ENCODE peak calls at places on chromosomes 11 and 22, in five cellular contexts. One of them, this sample, is unnamed. For H3K4me1, the result is how much of the 10 kb centered on the place peaks cover.

GRCh38 chr11:114302663-114303062 is 6.5 kb downstream of the NNMT start:
- DNase-seq in HCT116: no peak
- DNase-seq in H1: no peak
- DNase-seq in K562: no peak
- DNase-seq in SK-N-SH: no peak
- DNase-seq in this sample: no peak

GRCh38 chr11:134261626-134262488 is 8.5 kb downstream of the ACAD8 start:
- DNase-seq in HCT116: peak
- DNase-seq in H1: peak
- DNase-seq in K562: peak
- DNase-seq in SK-N-SH: peak
- DNase-seq in this sample: no peak

GRCh38 chr11:76096552-76096951 is 109.8 kb downstream of the WNT11 start:
- DNase-seq in HCT116: no peak
- DNase-seq in H1: no peak
- DNase-seq in K562: no peak
- DNase-seq in SK-N-SH: no peak
- DNase-seq in this sample: no peak

GRCh38 chr11:10310301-10310841 is 5.5 kb downstream of the ADM start:
- DNase-seq in HCT116: no peak
- DNase-seq in H1: no peak
- DNase-seq in K562: no peak
- DNase-seq in SK-N-SH: no peak
- DNase-seq in this sample: no peak

GRCh38 chr11:47051217-47051616 is 114.7 kb downstream of the CSTPP1 start:
- DNase-seq in HCT116: no peak
- DNase-seq in H1: no peak
- DNase-seq in K562: no peak
- DNase-seq in SK-N-SH: no peak
- DNase-seq in this sample: no peak

GRCh38 chr11:9745411-9746211 is 81.7 kb downstream of the SWAP70 start:
- DNase-seq in HCT116: no peak
- DNase-seq in H1: no peak
- DNase-seq in K562: no peak
- DNase-seq in SK-N-SH: no peak
- DNase-seq in this sample: no peak

GRCh38 chr11:43376594-43376993 is 17.9 kb downstream of the TTC17 start:
- DNase-seq in HCT116: no peak
- DNase-seq in H1: no peak
- DNase-seq in K562: no peak
- DNase-seq in SK-N-SH: no peak
- DNase-seq in this sample: no peak

GRCh38 chr22:18024276-18024939 is at the start of gene MICAL3:
- DNase-seq in HCT116: peak
- DNase-seq in H1: peak
- DNase-seq in K562: peak
- DNase-seq in SK-N-SH: peak
- DNase-seq in this sample: no peak

GRCh38 chr11:58061813-58062212 is 31.1 kb downstream of the OR6Q1 start:
- DNase-seq in HCT116: no peak
- DNase-seq in H1: no peak
- DNase-seq in K562: no peak
- DNase-seq in SK-N-SH: no peak
- DNase-seq in this sample: no peak

GRCh38 chr22:46001046-46001425 is 24.1 kb upstream of the WNT7B start:
- DNase-seq in HCT116: no peak
- DNase-seq in H1: no peak
- DNase-seq in K562: no peak
- DNase-seq in SK-N-SH: no peak
- DNase-seq in this sample: no peak

GRCh38 chr11:44564198-44564597 is 1.3 kb upstream of the CD82 start:
- DNase-seq in HCT116: no peak
- DNase-seq in H1: no peak
- DNase-seq in K562: no peak
- DNase-seq in SK-N-SH: no peak
- DNase-seq in this sample: no peak

GRCh38 chr11:62770778-62771143 is 435 bp upstream of the TAF6L start:
- DNase-seq in HCT116: no peak
- DNase-seq in H1: peak
- DNase-seq in K562: peak
- DNase-seq in SK-N-SH: peak
- DNase-seq in this sample: no peak

DNA sequence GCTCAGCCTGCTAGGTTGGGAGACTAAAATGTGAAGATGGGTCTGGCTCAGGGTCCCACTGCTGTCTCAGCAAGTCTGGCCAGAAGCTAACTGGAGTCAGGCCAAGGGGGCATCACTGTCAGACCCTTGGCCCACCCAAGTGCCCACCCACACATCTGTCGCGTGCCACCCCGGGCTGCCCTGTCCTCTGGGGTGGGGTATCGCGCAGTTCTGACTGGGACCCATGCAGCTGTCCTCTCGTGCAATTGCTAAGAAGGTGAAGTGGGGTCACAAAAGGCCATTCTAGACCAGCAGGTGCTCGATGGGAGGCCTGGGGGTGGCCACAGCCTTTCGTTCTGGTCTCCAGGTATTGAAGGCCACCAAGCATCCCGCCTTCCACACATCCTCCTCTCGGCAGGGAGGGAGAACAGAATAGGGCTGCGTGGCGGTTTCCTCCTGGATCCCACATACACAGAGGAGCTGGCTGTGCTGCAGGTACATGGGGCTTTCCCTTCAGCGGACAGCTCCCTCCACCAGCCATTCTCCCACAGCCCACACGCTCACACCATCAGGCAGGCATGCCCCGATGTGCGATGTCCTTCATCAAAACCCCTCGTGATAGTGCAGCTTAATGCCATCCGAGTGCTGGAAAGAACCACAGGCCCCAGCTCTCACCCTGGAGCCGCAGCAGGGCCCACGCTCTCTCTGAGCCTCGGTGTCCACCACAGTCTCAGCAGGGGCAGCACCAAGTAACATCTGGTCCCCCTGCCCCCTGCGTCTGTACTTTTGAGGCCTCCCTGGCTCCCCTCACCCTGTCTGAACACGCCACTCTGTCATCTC is 37.6 kb downstream of the SHANK2 start:
- DNase-seq in HCT116: no peak
- DNase-seq in H1: no peak
- DNase-seq in K562: no peak
- DNase-seq in SK-N-SH: no peak
- DNase-seq in this sample: no peak
- TF ChIP-seq SIN3A in HCT116: no peak
- TF ChIP-seq SIN3A in H1: no peak
- TF ChIP-seq SIN3A in K562: no peak
- TF ChIP-seq SIN3A in SK-N-SH: no peak
- TF ChIP-seq SIN3A in this sample: no peak

GRCh38 chr11:118618115-118618990 is 10.9 kb downstream of the PHLDB1 start:
- DNase-seq in HCT116: no peak
- DNase-seq in H1: no peak
- DNase-seq in K562: no peak
- DNase-seq in SK-N-SH: no peak
- DNase-seq in this sample: no peak

GRCh38 chr11:118614511-118614910 is 7.1 kb downstream of the PHLDB1 start:
- DNase-seq in HCT116: no peak
- DNase-seq in H1: peak
- DNase-seq in K562: no peak
- DNase-seq in SK-N-SH: no peak
- DNase-seq in this sample: no peak

GRCh38 chr11:118618991-118619375 is 11.6 kb downstream of the PHLDB1 start:
- DNase-seq in HCT116: no peak
- DNase-seq in H1: no peak
- DNase-seq in K562: no peak
- DNase-seq in SK-N-SH: no peak
- DNase-seq in this sample: no peak

GRCh38 chr11:118615282-118615979 is 8.0 kb downstream of the PHLDB1 start:
- DNase-seq in HCT116: no peak
- DNase-seq in H1: peak
- DNase-seq in K562: no peak
- DNase-seq in SK-N-SH: no peak
- DNase-seq in this sample: no peak

GRCh38 chr11:118615996-118616395 is 8.6 kb downstream of the PHLDB1 start:
- DNase-seq in HCT116: no peak
- DNase-seq in H1: peak
- DNase-seq in K562: no peak
- DNase-seq in SK-N-SH: no peak
- DNase-seq in this sample: no peak
- H3K4me1 ChIP-seq in HCT116: under half
- H3K4me1 ChIP-seq in H1: under half
- H3K4me1 ChIP-seq in K562: under half
- H3K4me1 ChIP-seq in SK-N-SH: half or more
- H3K4me1 ChIP-seq in this sample: under half

GRCh38 chr11:1858154-1858553 is 5.3 kb downstream of the LSP1 start:
- DNase-seq in HCT116: no peak
- DNase-seq in H1: no peak
- DNase-seq in K562: no peak
- DNase-seq in SK-N-SH: no peak
- DNase-seq in this sample: no peak
- TF ChIP-seq POLR2AphosphoS5 in HCT116: no peak
- TF ChIP-seq POLR2AphosphoS5 in H1: no peak
- TF ChIP-seq POLR2AphosphoS5 in K562: no peak
- TF ChIP-seq POLR2AphosphoS5 in SK-N-SH: no peak
- TF ChIP-seq POLR2AphosphoS5 in this sample: no peak

GRCh38 chr11:106304274-106304673 is 226.8 kb downstream of the AASDHPPT start:
- DNase-seq in HCT116: no peak
- DNase-seq in H1: no peak
- DNase-seq in K562: no peak
- DNase-seq in SK-N-SH: no peak
- DNase-seq in this sample: no peak
- TF ChIP-seq SIN3A in HCT116: no peak
- TF ChIP-seq SIN3A in H1: no peak
- TF ChIP-seq SIN3A in K562: no peak
- TF ChIP-seq SIN3A in SK-N-SH: no peak
- TF ChIP-seq SIN3A in this sample: no peak

GRCh38 chr11:61090982-61091372 is 11.3 kb upstream of the CD5 start:
- DNase-seq in HCT116: no peak
- DNase-seq in H1: no peak
- DNase-seq in K562: no peak
- DNase-seq in SK-N-SH: no peak
- DNase-seq in this sample: no peak
- H3K4me1 ChIP-seq in HCT116: under half
- H3K4me1 ChIP-seq in H1: under half
- H3K4me1 ChIP-seq in K562: under half
- H3K4me1 ChIP-seq in SK-N-SH: under half
- H3K4me1 ChIP-seq in this sample: under half

GRCh38 chr11:116360542-116360941 is 412.2 kb downstream of the BUD13 start:
- DNase-seq in HCT116: no peak
- DNase-seq in H1: no peak
- DNase-seq in K562: no peak
- DNase-seq in SK-N-SH: no peak
- DNase-seq in this sample: no peak
- TF ChIP-seq POLR2AphosphoS5 in HCT116: no peak
- TF ChIP-seq POLR2AphosphoS5 in H1: no peak
- TF ChIP-seq POLR2AphosphoS5 in K562: no peak
- TF ChIP-seq POLR2AphosphoS5 in SK-N-SH: no peak
- TF ChIP-seq POLR2AphosphoS5 in this sample: no peak

This sample was measured in Panc1.